ENCODE peak calls at places on chromosomes 2 and 18, in six cellular contexts. B, D, U, K, Z and E are unnamed samples.

GRCh38 chr2:111662771-111663470 is 221.1 kb downstream of the ANAPC1 start:
- DNase-seq in B (peak; percentile 39), D (no peak), U (no peak), K (no peak), Z (no peak), E (no peak)

GRCh38 chr2:171143670-171144062 is 17.0 kb downstream of the TLK1 start:
- DNase-seq in B (no peak), D (no peak), U (no peak), K (no peak), Z (no peak), E (no peak)

GRCh38 chr2:142544173-142544572 is 333.3 kb upstream of the KYNU start:
- DNase-seq in B (no peak), D (no peak), U (no peak), K (no peak), Z (no peak), E (no peak)

GRCh38 chr2:235511751-235512698 is 18.2 kb downstream of the AGAP1 start:
- DNase-seq in B (no peak), D (no peak), U (no peak), K (no peak), Z (no peak), E (no peak)

GRCh38 chr2:177753682-177754475 is 318.7 kb downstream of the PDE11A start:
- DNase-seq in B (no peak), D (no peak), U (peak; percentile 21), K (no peak), Z (no peak), E (peak; percentile 27)

GRCh38 chr18:55501594-55502345 is 86.2 kb downstream of the TCF4 start:
- DNase-seq in B (no peak), D (no peak), U (no peak), K (no peak), Z (no peak), E (no peak)

GRCh38 chr2:72920317-72921087 is 3.2 kb downstream of the EMX1 start:
- DNase-seq in B (no peak), D (no peak), U (no peak), K (no peak), Z (no peak), E (no peak)

GRCh38 chr18:48892146-48892855 is 58.5 kb downstream of the SMAD7 start:
- DNase-seq in B (no peak), D (peak; percentile 69), U (no peak), K (no peak), Z (peak; percentile 59), E (no peak)

GRCh38 chr18:79947054-79947755 is 4.2 kb downstream of the SLC66A2 start:
- DNase-seq in B (no peak), D (peak; percentile 73), U (no peak), K (no peak), Z (peak; percentile 68), E (no peak)

GRCh38 chr2:16677875-16678274 is 12.2 kb upstream of the CYRIA start:
- DNase-seq in B (no peak), D (no peak), U (no peak), K (no peak), Z (no peak), E (no peak)

GRCh38 chr2:128565441-128565840 is 246.8 kb upstream of the HS6ST1 start:
- DNase-seq in B (no peak), D (no peak), U (no peak), K (no peak), Z (peak; percentile 16), E (no peak)

GRCh38 chr2:16525265-16525887 is 140.3 kb downstream of the CYRIA start:
- DNase-seq in B (no peak), D (no peak), U (no peak), K (no peak), Z (no peak), E (no peak)

GRCh38 chr2:155733091-155733870 is 599.2 kb downstream of the NR4A2 start:
- DNase-seq in B (no peak), D (no peak), U (no peak), K (no peak), Z (no peak), E (peak; percentile 27)

GRCh38 chr2:64344999-64345576 is 108.9 kb upstream of the LGALSL start:
- DNase-seq in B (no peak), D (no peak), U (no peak), K (no peak), Z (no peak), E (no peak)

GRCh38 chr2:96547751-96548161 is 11.2 kb downstream of the ARID5A start:
- DNase-seq in B (no peak), D (peak; percentile 10), U (no peak), K (no peak), Z (no peak), E (no peak)

GRCh38 chr2:82636411-82637020 is 1822.6 kb downstream of the SUCLG1 start:
- DNase-seq in B (no peak), D (no peak), U (no peak), K (no peak), Z (no peak), E (no peak)

GRCh38 chr18:63603772-63604171 is 16.6 kb downstream of the SERPINB13 start:
- DNase-seq in B (no peak), D (no peak), U (no peak), K (no peak), Z (no peak), E (no peak)

GRCh38 chr2:224948859-224949258 is 93.4 kb downstream of the DOCK10 start:
- DNase-seq in B (no peak), D (no peak), U (no peak), K (no peak), Z (no peak), E (no peak)

GRCh38 chr18:79634186-79634585 is 45.4 kb upstream of the CTDP1 start:
- DNase-seq in B (no peak), D (no peak), U (no peak), K (no peak), Z (no peak), E (no peak)

GRCh38 chr2:62382122-62382521 is 123.9 kb downstream of the TMEM17 start:
- DNase-seq in B (no peak), D (no peak), U (no peak), K (no peak), Z (no peak), E (no peak)

GRCh38 chr2:231395188-231396057 is at the start of gene B3GNT7:
- DNase-seq in B (no peak), D (no peak), U (no peak), K (no peak), Z (peak; percentile 78), E (no peak)

GRCh38 chr2:86010083-86010482 is 95.6 kb downstream of the POLR1A start:
- DNase-seq in B (no peak), D (no peak), U (no peak), K (no peak), Z (no peak), E (no peak)

GRCh38 chr18:39326772-39327171 is 1761.2 kb upstream of the CELF4 start:
- DNase-seq in B (no peak), D (no peak), U (no peak), K (no peak), Z (no peak), E (no peak)

GRCh38 chr2:189024861-189025618 is 50.9 kb downstream of the COL3A1 start:
- DNase-seq in B (no peak), D (no peak), U (no peak), K (no peak), Z (no peak), E (no peak)

GRCh38 chr2:134398300-134398699 is 144.4 kb downstream of the MGAT5 start:
- DNase-seq in B (no peak), D (no peak), U (no peak), K (no peak), Z (no peak), E (no peak)

GRCh38 chr2:143954208-143954607 is 565.7 kb downstream of the ZEB2 start:
- DNase-seq in B (no peak), D (no peak), U (no peak), K (no peak), Z (no peak), E (no peak)

GRCh38 chr2:74881626-74882298 is 47.8 kb downstream of the HK2 start:
- DNase-seq in B (no peak), D (no peak), U (no peak), K (no peak), Z (no peak), E (no peak)

GRCh38 chr2:171703574-171704347 is 16.5 kb downstream of the DYNC1I2 start:
- DNase-seq in B (no peak), D (no peak), U (no peak), K (no peak), Z (no peak), E (no peak)

GRCh38 chr2:165420231-165420630 is 49.3 kb upstream of the CSRNP3 start:
- DNase-seq in B (no peak), D (no peak), U (no peak), K (no peak), Z (no peak), E (no peak)

GRCh38 chr18:35121038-35121437 is 79.8 kb downstream of the MAPRE2 start:
- DNase-seq in B (no peak), D (no peak), U (no peak), K (no peak), Z (no peak), E (no peak)
- H3K27ac ChIP-seq in B (no peak overlapping the region), D (no peak overlapping the region), U (no peak overlapping the region), K (no peak overlapping the region), Z (no peak overlapping the region), E (no peak overlapping the region)

GRCh38 chr18:36817039-36817438 is 11.8 kb downstream of the TPGS2 start:
- DNase-seq in B (no peak), D (no peak), U (no peak), K (no peak), Z (no peak), E (no peak)
- H3K27ac ChIP-seq in B (no peak overlapping the region), D (no peak overlapping the region), U (no peak overlapping the region), K (no peak overlapping the region), Z (no peak overlapping the region), E (no peak overlapping the region)

GRCh38 chr2:215431778-215432758 is 3.8 kb downstream of the FN1 start:
- DNase-seq in B (no peak), D (no peak), U (no peak), K (no peak), Z (no peak), E (no peak)

GRCh38 chr2:215430528-215431187 is 5.2 kb downstream of the FN1 start:
- DNase-seq in B (no peak), D (no peak), U (no peak), K (no peak), Z (no peak), E (no peak)

GRCh38 chr2:215429424-215429823 is 6.4 kb downstream of the FN1 start:
- DNase-seq in B (no peak), D (no peak), U (no peak), K (no peak), Z (no peak), E (no peak)

GRCh38 chr2:215432759-215433594 is 2.9 kb downstream of the FN1 start:
- DNase-seq in B (no peak), D (no peak), U (no peak), K (no peak), Z (no peak), E (no peak)

DNA sequence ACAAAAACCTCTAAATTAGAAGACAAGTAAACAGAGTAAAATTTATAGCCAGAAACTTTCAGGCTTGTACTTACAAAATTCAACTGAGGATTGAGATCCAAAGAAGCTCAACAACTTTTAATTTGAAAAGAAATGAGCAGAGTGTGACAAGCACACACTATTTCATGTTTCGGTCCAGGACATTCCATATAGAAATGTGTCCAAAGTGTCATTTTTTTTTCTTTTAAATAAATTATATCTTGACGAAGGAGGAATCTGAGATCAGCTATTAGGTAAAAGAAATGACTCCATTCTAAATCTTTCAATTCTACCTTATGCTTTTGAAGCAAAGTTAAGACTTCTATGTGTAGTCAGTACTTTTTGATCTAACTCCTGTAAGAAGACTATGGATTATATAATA is 4.6 kb downstream of the FN1 start:
- DNase-seq in B (no peak), D (no peak), U (no peak), K (no peak), Z (no peak), E (no peak)
- H3K27ac ChIP-seq in B (no peak overlapping the region), D (no peak overlapping the region), U (no peak overlapping the region), K (no peak overlapping the region), Z (peak overlapping the region; percentile 1), E (no peak overlapping the region)

GRCh38 chr18:76524900-76525698 is 30.1 kb upstream of the ZNF516 start:
- DNase-seq in B (no peak), D (no peak), U (no peak), K (no peak), Z (no peak), E (no peak)
- H3K27ac ChIP-seq in B (no peak overlapping the region), D (peak overlapping the region; percentile 66), U (no peak overlapping the region), K (no peak overlapping the region), Z (peak overlapping the region; percentile 21), E (no peak overlapping the region)